ENCODE peak calls at places on chromosomes 2 and 18, in six cellular contexts. P is lung, I is pancreas, W is tibial artery, N is uterus, Y is kidney. J is an unnamed sample. For H3K36me3 and H3K4me1, the result is how much of the 10 kb centered on the place peaks cover.

GRCh38 chr18:28357785-28358401 is 181.0 kb upstream of the CDH2 start:
- DNase-seq in I (no peak), Y (no peak), W (no peak), N (no peak), P (no peak), J (no peak)

GRCh38 chr18:10926565-10927194 is 222.7 kb downstream of the PIEZO2 start:
- DNase-seq in N (no peak), I (no peak), P (no peak), Y (no peak), W (no peak), J (no peak)

GRCh38 chr2:231900486-231900942 is 25.7 kb downstream of the NPPC start:
- DNase-seq in N (peak), Y (peak), I (peak), P (peak), W (peak), J (peak)

GRCh38 chr2:173797586-173798263 is 167.4 kb downstream of the SP3 start:
- DNase-seq in N (no peak), I (no peak), Y (no peak), W (no peak), P (no peak), J (no peak)

GRCh38 chr2:11724151-11724550 is 22.3 kb upstream of the LPIN1 start:
- DNase-seq in I (no peak), W (no peak), P (no peak), N (no peak), Y (no peak), J (no peak)

GRCh38 chr2:122191331-122191730 is 435.9 kb downstream of the TSN start:
- DNase-seq in W (no peak), I (no peak), Y (no peak), P (peak), N (no peak), J (no peak)

GRCh38 chr2:214543386-214543955 is 132.6 kb downstream of the VWC2L start:
- DNase-seq in W (no peak), Y (no peak), P (no peak), I (no peak), N (no peak), J (no peak)

GRCh38 chr18:22482948-22483347 is 65.2 kb upstream of the CTAGE1 start:
- DNase-seq in Y (no peak), W (no peak), P (no peak), I (no peak), N (no peak), J (no peak)

GRCh38 chr2:128250409-128251025 is 68.2 kb downstream of the HS6ST1 start:
- DNase-seq in W (no peak), P (no peak), N (no peak), Y (peak), I (no peak), J (no peak)

GRCh38 chr18:12741351-12741750 is 38.5 kb downstream of the PSMG2 start:
- DNase-seq in I (no peak), P (no peak), Y (no peak), N (no peak), W (no peak), J (peak)

GRCh38 chr2:10161206-10161931 is 38.8 kb downstream of the RRM2 start:
- DNase-seq in N (no peak), I (no peak), P (no peak), Y (peak), W (no peak), J (peak)

GRCh38 chr2:86461042-86461743 is 20.0 kb downstream of the KDM3A start:
- DNase-seq in I (no peak), P (no peak), W (no peak), N (no peak), Y (no peak), J (no peak)
- H3K36me3 ChIP-seq in I (under half), P (under half), W (half or more), N (under half), Y (under half), J (half or more)

DNA sequence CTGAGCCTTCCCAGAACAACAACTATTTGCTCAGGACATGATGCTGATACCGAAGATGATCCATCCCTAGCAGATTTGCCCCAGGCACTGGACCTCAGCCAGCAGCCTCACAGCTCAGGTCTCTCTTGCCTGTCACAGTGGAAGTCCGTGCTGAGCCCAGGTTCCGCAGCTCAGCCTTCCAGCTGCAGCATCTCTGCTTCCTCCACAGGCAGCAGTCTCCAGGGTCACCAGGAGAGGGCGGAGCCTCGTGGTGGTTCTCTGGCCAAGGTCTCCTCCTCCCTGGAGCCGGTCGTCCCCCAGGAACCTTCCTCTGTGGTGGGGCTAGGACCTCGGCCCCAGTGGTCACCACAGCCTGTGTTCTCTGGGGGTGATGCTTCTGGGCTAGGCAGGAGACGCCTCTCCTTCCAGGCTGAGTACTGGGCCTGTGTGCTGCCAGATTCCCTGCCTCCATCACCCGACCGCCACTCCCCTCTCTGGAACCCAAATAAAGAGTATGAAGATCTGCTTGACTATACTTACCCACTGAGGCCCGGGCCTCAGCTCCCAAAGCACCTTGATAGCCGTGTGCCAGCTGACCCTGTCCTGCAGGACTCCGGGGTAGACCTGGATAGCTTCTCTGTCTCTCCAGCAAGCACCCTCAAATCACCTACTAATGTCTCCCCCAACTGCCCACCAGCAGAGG is 15.4 kb downstream of the CEP68 start:
- DNase-seq in Y (no peak), N (peak), W (no peak), P (no peak), I (peak), J (no peak)
- H3K4me1 ChIP-seq in Y (under half), N (under half), W (half or more), P (under half), I (under half), J (under half)

DNA sequence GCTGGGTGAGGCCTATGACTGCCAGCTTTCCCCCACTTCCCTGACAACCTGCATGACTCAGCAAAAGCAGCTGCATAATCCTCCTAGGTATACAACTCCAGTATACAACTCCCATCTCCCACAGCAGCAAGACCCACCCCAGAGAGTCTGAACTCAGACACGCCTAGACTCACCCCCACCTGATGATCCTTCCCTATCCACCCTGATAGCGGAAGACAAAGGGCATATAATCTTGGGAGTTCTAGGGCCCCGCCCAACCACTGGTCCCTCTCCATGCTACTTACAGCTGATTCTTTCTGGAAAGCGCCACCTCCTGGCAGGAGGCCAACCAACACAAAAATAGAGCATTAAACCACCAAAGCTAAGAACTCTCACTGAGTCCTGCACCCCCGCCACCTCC is 296.5 kb downstream of the DCC start:
- DNase-seq in P (no peak), I (peak), N (no peak), Y (no peak), W (no peak), J (no peak)
- TF ChIP-seq CTCF in P (no peak), I (no peak), N (no peak), Y (no peak), W (no peak), J (no peak)

GRCh38 chr2:85091838-85092237 is 41.4 kb upstream of the TCF7L1 start:
- DNase-seq in Y (no peak), W (no peak), P (no peak), N (no peak), I (no peak), J (no peak)
- H3K36me3 ChIP-seq in Y (under half), W (under half), P (under half), N (under half), I (under half), J (under half)

GRCh38 chr18:9090578-9090977 is 11.9 kb upstream of the NDUFV2 start:
- DNase-seq in W (no peak), N (no peak), Y (no peak), P (no peak), I (no peak), J (no peak)
- H3K4me1 ChIP-seq in W (under half), N (under half), Y (under half), P (under half), I (under half), J (under half)

DNA sequence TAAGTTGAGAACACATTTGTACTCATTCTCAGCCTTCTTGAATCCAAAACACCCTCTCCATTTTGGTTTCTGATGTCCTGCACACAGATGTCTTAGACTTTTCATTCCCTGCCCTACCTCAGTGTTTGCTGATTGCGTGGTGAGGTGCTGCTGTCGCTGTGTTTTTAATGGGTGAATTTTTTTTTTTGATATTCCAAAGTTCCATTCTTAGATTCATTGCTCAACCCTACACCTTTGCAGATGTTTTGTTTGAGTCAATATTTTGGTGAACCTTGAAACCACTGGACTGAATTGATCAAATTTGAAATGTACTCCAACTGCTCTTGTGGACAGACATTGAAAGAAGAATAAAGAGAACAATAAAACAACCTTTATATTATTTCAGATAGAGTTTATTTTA is 130.4 kb upstream of the DSEL start:
- DNase-seq in I (no peak), W (no peak), Y (no peak), N (no peak), P (no peak), J (no peak)
- TF ChIP-seq CTCF in I (no peak), W (no peak), Y (no peak), N (no peak), P (no peak), J (no peak)

DNA sequence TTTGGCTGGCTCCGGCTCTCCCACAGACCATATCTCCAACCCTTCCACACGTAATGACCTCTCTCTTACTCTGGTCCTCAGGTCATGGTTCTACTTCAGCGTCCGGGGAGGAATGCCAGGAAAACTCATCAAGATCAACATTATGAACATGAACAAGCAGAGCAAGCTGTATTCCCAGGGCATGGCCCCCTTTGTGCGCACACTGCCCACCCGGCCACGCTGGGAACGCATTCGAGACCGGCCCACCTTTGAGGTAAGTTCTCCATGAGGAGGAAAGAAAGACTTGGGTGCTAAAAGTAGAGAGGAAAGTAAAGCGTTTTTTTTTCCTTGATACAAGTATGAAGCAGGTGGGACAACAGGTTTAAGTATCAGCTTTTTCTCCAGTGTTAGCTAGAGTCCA is 1.9 kb downstream of the AGBL5 start:
- DNase-seq in N (no peak), W (no peak), I (no peak), Y (no peak), P (no peak), J (no peak)
- H3K36me3 ChIP-seq in N (under half), W (under half), I (under half), Y (under half), P (under half), J (under half)

J was measured in osteoblast.